ENCODE peak calls at places on chromosomes 2 and 18, in ten cellular contexts. W is heart right ventricle; A is GM12865; L is CD8-positive, alpha-beta T cell; I is fibroblast of pulmonary artery; H is hepatocyte; U is sigmoid colon; Y is astrocyte of the cerebellum; D is osteocyte; K is PC-3. M is an unnamed sample.

GRCh38 chr2:185821467-185821866 is 82.9 kb downstream of the FSIP2 start:
- DNase-seq in W (no peak), A (no peak), L (no peak), I (no peak), H (no peak), U (no peak), Y (no peak), D (no peak), K (no peak), M (no peak)

GRCh38 chr2:157236404-157236803 is 21.1 kb upstream of the GALNT5 start:
- DNase-seq in W (no peak), A (no peak), L (no peak), I (no peak), H (no peak), U (no peak), Y (no peak), D (no peak), K (no peak), M (peak)

GRCh38 chr2:38146917-38147307 is 71.0 kb upstream of the CYP1B1 start:
- DNase-seq in W (no peak), A (peak), L (no peak), I (peak), H (peak), U (peak), Y (peak), D (no peak), K (peak), M (peak)

GRCh38 chr18:27839141-27839540 is 337.8 kb downstream of the CDH2 start:
- DNase-seq in W (no peak), A (no peak), L (no peak), I (peak), H (peak), U (no peak), Y (peak), D (no peak), K (peak), M (peak)

GRCh38 chr18:50857694-50858093 is 21.2 kb upstream of the ME2 start:
- DNase-seq in W (no peak), A (no peak), L (no peak), I (no peak), H (no peak), U (no peak), Y (no peak), D (no peak), K (no peak), M (peak)

GRCh38 chr2:68627615-68628014 is 15.8 kb upstream of the PROKR1 start:
- DNase-seq in W (no peak), A (no peak), L (no peak), I (no peak), H (no peak), U (no peak), Y (no peak), D (no peak), K (no peak), M (no peak)

GRCh38 chr2:45007961-45008295 is 1.3 kb downstream of the SIX2 start:
- DNase-seq in W (no peak), A (no peak), L (no peak), I (no peak), H (no peak), U (no peak), Y (no peak), D (no peak), K (no peak), M (no peak)

GRCh38 chr18:27540126-27540525 is 355.0 kb upstream of the CHST9 start:
- DNase-seq in W (no peak), A (no peak), L (no peak), I (no peak), H (peak), U (no peak), Y (no peak), D (no peak), K (no peak), M (no peak)

GRCh38 chr18:58139627-58140026 is 95.6 kb downstream of the NEDD4L start:
- DNase-seq in W (no peak), A (peak), L (no peak), I (no peak), H (no peak), U (peak), Y (no peak), D (no peak), K (no peak), M (no peak)

GRCh38 chr2:157107460-157107859 is 150.0 kb upstream of the GALNT5 start:
- DNase-seq in W (no peak), A (no peak), L (no peak), I (no peak), H (no peak), U (no peak), Y (no peak), D (no peak), K (peak), M (peak)

GRCh38 chr2:231716641-231717280 is 8.4 kb downstream of the PTMA start:
- DNase-seq in W (no peak), A (peak), L (no peak), I (peak), H (no peak), U (peak), Y (no peak), D (no peak), K (peak), M (no peak)

GRCh38 chr2:102141915-102142828 is at the start of gene IL1R1:
- DNase-seq in W (peak), A (no peak), L (no peak), I (peak), H (peak), U (peak), Y (peak), D (peak), K (peak), M (peak)

GRCh38 chr2:66457545-66457944 is 22.6 kb downstream of the MEIS1 start:
- DNase-seq in W (no peak), A (no peak), L (no peak), I (no peak), H (no peak), U (no peak), Y (no peak), D (no peak), K (no peak), M (no peak)

GRCh38 chr2:138492160-138492559 is 9.4 kb upstream of the SPOPL start:
- DNase-seq in W (no peak), A (no peak), L (no peak), I (no peak), H (no peak), U (no peak), Y (no peak), D (no peak), K (no peak), M (no peak)

GRCh38 chr2:10252202-10252601 is 50.5 kb upstream of the HPCAL1 start:
- DNase-seq in W (no peak), A (no peak), L (no peak), I (no peak), H (no peak), U (peak), Y (no peak), D (no peak), K (no peak), M (no peak)

GRCh38 chr2:239300871-239301742 is 99.7 kb downstream of the HDAC4 start:
- DNase-seq in W (no peak), A (no peak), L (no peak), I (no peak), H (no peak), U (peak), Y (no peak), D (no peak), K (no peak), M (no peak)

GRCh38 chr2:121282800-121283382 is 2.1 kb downstream of the TFCP2L1 start:
- DNase-seq in W (no peak), A (no peak), L (no peak), I (no peak), H (no peak), U (no peak), Y (no peak), D (no peak), K (no peak), M (peak)

GRCh38 chr2:190767821-190768220 is 112.8 kb upstream of the GLS start:
- DNase-seq in W (no peak), A (no peak), L (no peak), I (no peak), H (no peak), U (no peak), Y (no peak), D (no peak), K (no peak), M (no peak)

GRCh38 chr2:199488772-199489400 is 31.1 kb upstream of the SATB2 start:
- DNase-seq in W (peak), A (peak), L (peak), I (peak), H (peak), U (no peak), Y (peak), D (no peak), K (peak), M (peak)

GRCh38 chr2:127039387-127040031 is 67.4 kb downstream of the BIN1 start:
- DNase-seq in W (no peak), A (peak), L (no peak), I (no peak), H (no peak), U (peak), Y (no peak), D (no peak), K (no peak), M (no peak)

GRCh38 chr2:200042944-200043343 is 87.6 kb downstream of the MAIP1 start:
- DNase-seq in W (no peak), A (no peak), L (no peak), I (no peak), H (no peak), U (no peak), Y (no peak), D (no peak), K (peak), M (no peak)

GRCh38 chr2:136378712-136379595 is 261.0 kb upstream of the CXCR4 start:
- DNase-seq in W (peak), A (peak), L (peak), I (peak), H (peak), U (no peak), Y (peak), D (no peak), K (peak), M (peak)

GRCh38 chr2:135064149-135064548 is 12.1 kb downstream of the RAB3GAP1 start:
- DNase-seq in W (no peak), A (no peak), L (no peak), I (no peak), H (no peak), U (no peak), Y (no peak), D (no peak), K (no peak), M (no peak)

GRCh38 chr2:37764739-37765138 is 93.3 kb upstream of the CDC42EP3 start:
- DNase-seq in W (no peak), A (no peak), L (no peak), I (peak), H (no peak), U (no peak), Y (no peak), D (no peak), K (peak), M (no peak)

GRCh38 chr2:33111002-33111446 is 164.3 kb downstream of the LTBP1 start:
- DNase-seq in W (no peak), A (no peak), L (no peak), I (peak), H (no peak), U (no peak), Y (no peak), D (no peak), K (peak), M (peak)

GRCh38 chr18:26482567-26482966 is 65.8 kb downstream of the KCTD1 start:
- DNase-seq in W (no peak), A (no peak), L (no peak), I (no peak), H (no peak), U (no peak), Y (no peak), D (no peak), K (peak), M (peak)

GRCh38 chr2:180715044-180715443 is 265.4 kb upstream of the UBE2E3 start:
- DNase-seq in W (no peak), A (no peak), L (no peak), I (no peak), H (no peak), U (no peak), Y (no peak), D (no peak), K (peak), M (no peak)

GRCh38 chr2:111617299-111617803 is 266.6 kb downstream of the ANAPC1 start:
- DNase-seq in W (no peak), A (no peak), L (no peak), I (peak), H (no peak), U (no peak), Y (peak), D (no peak), K (peak), M (peak)

GRCh38 chr2:111617804-111618576 is 266.0 kb downstream of the ANAPC1 start:
- DNase-seq in W (peak), A (no peak), L (no peak), I (no peak), H (no peak), U (no peak), Y (no peak), D (peak), K (no peak), M (peak)

GRCh38 chr2:111618577-111618930 is 265.4 kb downstream of the ANAPC1 start:
- DNase-seq in W (no peak), A (no peak), L (no peak), I (no peak), H (no peak), U (no peak), Y (no peak), D (peak), K (no peak), M (peak)

GRCh38 chr2:111616651-111617218 is 267.3 kb downstream of the ANAPC1 start:
- DNase-seq in W (no peak), A (no peak), L (no peak), I (no peak), H (no peak), U (no peak), Y (no peak), D (no peak), K (no peak), M (no peak)

DNA sequence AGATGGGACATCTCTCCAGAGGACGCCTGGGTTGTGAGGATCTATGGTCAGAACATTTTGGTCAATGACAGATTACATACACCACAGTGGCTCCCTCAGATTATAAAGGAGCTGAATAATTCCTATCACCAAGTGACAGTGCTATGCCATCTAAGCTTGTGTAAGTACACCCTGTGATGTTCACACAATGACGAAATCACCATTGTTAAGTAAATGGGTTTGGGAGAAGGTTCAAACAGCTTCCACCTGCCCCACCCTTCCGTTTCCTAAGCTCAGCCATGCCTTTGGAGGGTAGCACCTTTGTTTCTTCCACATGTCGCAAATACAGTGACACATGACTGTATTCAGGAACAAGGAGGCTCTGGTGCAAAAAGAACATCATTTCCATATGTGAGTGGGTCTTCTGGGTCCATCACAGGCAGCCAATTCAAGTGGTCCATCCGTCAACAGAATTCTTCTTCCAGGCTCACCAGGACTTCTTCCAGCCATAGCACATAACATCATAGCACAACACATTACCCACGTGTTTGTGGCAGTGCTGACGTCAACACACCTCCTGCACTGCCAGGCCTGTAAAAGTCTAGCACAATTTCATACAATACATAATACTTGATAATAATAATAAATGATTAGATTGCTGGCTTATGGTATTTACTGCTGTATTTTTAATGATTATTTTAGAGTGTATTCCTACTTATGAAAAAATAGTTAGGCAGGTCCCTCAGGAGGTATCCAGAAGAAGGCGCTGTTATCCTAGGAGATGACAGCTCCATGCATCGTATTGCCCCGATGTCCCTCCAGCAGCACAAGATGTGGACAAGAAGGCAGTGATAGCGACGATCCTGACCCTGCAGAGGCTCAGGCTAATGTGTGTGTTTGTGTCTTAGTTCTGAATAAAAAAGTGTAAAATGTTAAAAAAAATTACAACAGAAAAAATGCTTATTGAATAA is 264.8 kb downstream of the ANAPC1 start:
- DNase-seq in W (no peak), A (no peak), L (no peak), I (peak), H (no peak), U (no peak), Y (no peak), D (no peak), K (no peak), M (peak)
- TF ChIP-seq CTCF in W (no peak), A (peak), L (no peak), I (peak), H (peak), U (no peak), Y (no peak), D (no peak), K (peak), M (no peak)

DNA sequence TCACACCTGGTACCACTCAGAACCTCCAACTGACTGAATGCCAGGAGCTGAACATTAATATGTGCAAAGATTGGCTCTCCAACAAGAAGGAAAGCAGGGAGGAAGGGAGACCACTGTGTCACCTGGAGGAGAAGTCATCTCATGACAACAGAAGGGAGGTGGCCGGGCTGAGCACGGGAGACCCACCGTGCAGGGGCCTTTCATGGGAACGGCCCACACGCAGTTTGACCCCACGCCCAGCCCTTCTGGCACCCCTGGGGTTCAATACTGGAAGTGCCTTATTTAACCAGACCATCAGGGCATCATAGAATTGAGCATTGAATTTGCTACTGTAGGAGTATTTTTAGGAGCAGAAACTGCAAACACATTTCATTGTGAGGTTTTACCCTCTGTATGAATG is 131.9 kb downstream of the NFATC1 start:
- DNase-seq in W (no peak), A (no peak), L (no peak), I (no peak), H (no peak), U (peak), Y (no peak), D (no peak), K (no peak), M (no peak)
- TF ChIP-seq CTCF in W (no peak), A (no peak), L (no peak), I (no peak), H (no peak), U (no peak), Y (no peak), D (no peak), K (no peak), M (no peak)

DNA sequence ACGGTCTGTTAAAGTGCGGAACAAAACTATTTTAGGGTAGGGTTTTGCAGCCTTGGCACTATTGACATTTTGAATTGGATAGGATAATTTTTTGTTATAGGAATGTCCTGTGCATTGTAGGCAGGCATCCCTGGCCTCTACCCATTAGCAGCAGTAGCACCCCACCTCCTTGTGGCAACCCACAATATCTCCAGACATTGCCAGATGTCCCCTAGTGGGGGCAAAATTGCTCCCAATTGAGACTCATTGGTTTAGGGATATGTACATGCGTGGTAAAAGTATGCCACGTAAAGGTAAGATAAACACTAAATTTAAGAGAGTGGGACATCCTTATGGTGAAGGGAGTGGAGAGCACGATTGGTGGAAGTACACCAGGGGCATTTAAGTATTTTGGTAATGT is 4.6 kb downstream of the MIB1 start:
- DNase-seq in W (no peak), A (no peak), L (no peak), I (no peak), H (no peak), U (no peak), Y (no peak), D (no peak), K (no peak), M (no peak)
- TF ChIP-seq CTCF in W (no peak), A (no peak), L (no peak), I (no peak), H (no peak), U (no peak), Y (no peak), D (peak), K (no peak), M (no peak)

GRCh38 chr2:149645391-149645790 is 57.8 kb upstream of the MMADHC start:
- DNase-seq in W (no peak), A (no peak), L (no peak), I (peak), H (no peak), U (no peak), Y (no peak), D (no peak), K (peak), M (no peak)
- TF ChIP-seq CTCF in W (no peak), A (no peak), L (no peak), I (peak), H (no peak), U (no peak), Y (no peak), D (peak), K (peak), M (no peak)

GRCh38 chr2:112764071-112765044 is at the start of gene CKAP2L:
- DNase-seq in W (peak), A (peak), L (peak), I (peak), H (peak), U (peak), Y (peak), D (peak), K (peak), M (peak)

GRCh38 chr2:112767693-112768380 is 3.4 kb upstream of the CKAP2L start:
- DNase-seq in W (no peak), A (no peak), L (no peak), I (no peak), H (no peak), U (no peak), Y (no peak), D (no peak), K (no peak), M (no peak)

GRCh38 chr2:112772322-112772721 is 7.9 kb upstream of the CKAP2L start:
- DNase-seq in W (no peak), A (peak), L (no peak), I (no peak), H (no peak), U (no peak), Y (no peak), D (no peak), K (no peak), M (no peak)

GRCh38 chr2:112765251-112765650 is 842 bp upstream of the CKAP2L start:
- DNase-seq in W (no peak), A (peak), L (no peak), I (no peak), H (no peak), U (no peak), Y (no peak), D (no peak), K (peak), M (no peak)

DNA sequence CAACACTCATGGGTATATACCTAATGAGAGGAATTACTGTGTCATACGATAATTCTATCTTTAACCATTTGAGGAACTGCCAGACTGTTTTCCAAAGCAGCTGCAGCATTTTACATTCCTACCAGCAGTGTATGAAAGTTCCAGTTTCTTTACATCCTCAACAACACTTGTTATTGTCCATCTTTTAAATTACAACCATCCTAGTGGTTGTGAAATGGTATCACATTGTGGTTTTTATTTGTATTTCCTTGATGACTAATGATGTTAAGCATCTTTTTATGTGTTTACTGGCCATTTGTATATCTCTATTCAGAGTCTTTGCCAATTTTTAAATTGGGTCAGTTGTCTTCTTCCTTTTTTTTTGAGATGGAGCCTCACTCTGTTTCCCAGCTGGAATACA is 4.0 kb upstream of the CKAP2L start:
- DNase-seq in W (no peak), A (no peak), L (no peak), I (peak), H (no peak), U (no peak), Y (no peak), D (no peak), K (peak), M (no peak)
- TF ChIP-seq CTCF in W (no peak), A (no peak), L (no peak), I (peak), H (no peak), U (no peak), Y (no peak), D (peak), K (peak), M (no peak)

GRCh38 chr2:73290049-73290839 is 3.1 kb downstream of the EGR4 start:
- DNase-seq in W (no peak), A (peak), L (peak), I (peak), H (peak), U (no peak), Y (no peak), D (no peak), K (peak), M (peak)
- TF ChIP-seq CTCF in W (no peak), A (peak), L (peak), I (peak), H (peak), U (no peak), Y (peak), D (peak), K (peak), M (peak)

M was measured in MCF 10A.